ENCODE peak calls at places on chromosomes 6 and 20, in five cellular contexts. I is NCI-H1417, A is Kasumi-1, W is ovary, J is B cell. P is an unnamed sample.

GRCh38 chr20:24017160-24017761 is 28.7 kb upstream of the GGTLC1 start:
- DNase-seq in I (no peak), A (no peak), W (no peak), J (no peak), P (no peak)

GRCh38 chr6:104689551-104690205 is 170.0 kb downstream of the HACE1 start:
- DNase-seq in I (no peak), A (no peak), W (no peak), J (no peak), P (peak)

GRCh38 chr6:165119231-165120020 is 190.0 kb downstream of the C6orf118 start:
- DNase-seq in I (no peak), A (no peak), W (no peak), J (no peak), P (no peak)

GRCh38 chr6:75612434-75612833 is 10.8 kb downstream of the SENP6 start:
- DNase-seq in I (no peak), A (no peak), W (no peak), J (no peak), P (no peak)

GRCh38 chr6:118685823-118686449 is 34.5 kb upstream of the CEP85L start:
- DNase-seq in I (no peak), A (no peak), W (no peak), J (no peak), P (no peak)

GRCh38 chr6:161257778-161258457 is 15.9 kb downstream of the AGPAT4 start:
- DNase-seq in I (no peak), A (no peak), W (no peak), J (no peak), P (peak)

GRCh38 chr20:50371878-50372769 is 138.1 kb upstream of the PTPN1 start:
- DNase-seq in I (peak), A (no peak), W (no peak), J (no peak), P (no peak)

GRCh38 chr20:13263451-13263850 is 42.4 kb downstream of the ISM1 start:
- DNase-seq in I (no peak), A (no peak), W (no peak), J (no peak), P (no peak)

GRCh38 chr20:7866279-7866678 is 74.0 kb downstream of the HAO1 start:
- DNase-seq in I (no peak), A (no peak), W (no peak), J (no peak), P (no peak)

GRCh38 chr6:4240148-4240547 is 104.8 kb upstream of the ECI2 start:
- DNase-seq in I (no peak), A (no peak), W (no peak), J (no peak), P (no peak)

GRCh38 chr20:5808901-5809300 is 58.7 kb downstream of the SHLD1 start:
- DNase-seq in I (no peak), A (no peak), W (no peak), J (no peak), P (no peak)

GRCh38 chr6:29016559-29017427 is 11.7 kb upstream of the ZNF311 start:
- DNase-seq in I (peak), A (peak), W (peak), J (peak), P (peak)

GRCh38 chr20:17822039-17822438 is 122.3 kb downstream of the BANF2 start:
- DNase-seq in I (no peak), A (no peak), W (no peak), J (no peak), P (peak)

GRCh38 chr6:43798688-43799444 is 28.9 kb downstream of the VEGFA start:
- DNase-seq in I (no peak), A (peak), W (no peak), J (no peak), P (peak)

GRCh38 chr6:17470209-17470952 is 77.0 kb downstream of the CAP2 start:
- DNase-seq in I (no peak), A (no peak), W (no peak), J (no peak), P (peak)

GRCh38 chr6:89411269-89412070 is 603 bp downstream of the RRAGD start:
- DNase-seq in I (peak), A (peak), W (peak), J (peak), P (peak)

GRCh38 chr6:10759312-10759839 is 11.8 kb downstream of the TMEM14B start:
- DNase-seq in I (peak), A (peak), W (no peak), J (no peak), P (peak)

GRCh38 chr6:151482290-151482689 is 11.5 kb upstream of the CCDC170 start:
- DNase-seq in I (no peak), A (peak), W (no peak), J (no peak), P (peak)

GRCh38 chr20:5529331-5530142 is 212.8 kb upstream of the PROKR2 start:
- DNase-seq in I (peak), A (peak), W (peak), J (peak), P (peak)

GRCh38 chr20:60921021-60921622 is 330.9 kb upstream of the CDH4 start:
- DNase-seq in I (no peak), A (no peak), W (peak), J (no peak), P (peak)

GRCh38 chr20:45835230-45836224 is 1.9 kb downstream of the SNX21 start:
- DNase-seq in I (no peak), A (no peak), W (no peak), J (no peak), P (peak)

GRCh38 chr20:63702036-63702665 is 5.6 kb downstream of the ARFRP1 start:
- DNase-seq in I (no peak), A (no peak), W (no peak), J (peak), P (no peak)

GRCh38 chr6:156658596-156659316 is 118.4 kb upstream of the ARID1B start:
- DNase-seq in I (no peak), A (no peak), W (no peak), J (no peak), P (no peak)

GRCh38 chr6:63731946-63732735 is 96.5 kb downstream of the PHF3 start:
- DNase-seq in I (no peak), A (no peak), W (no peak), J (no peak), P (peak)

GRCh38 chr6:21529431-21529830 is 64.1 kb upstream of the SOX4 start:
- DNase-seq in I (no peak), A (no peak), W (no peak), J (no peak), P (no peak)

GRCh38 chr6:113338610-113339009 is 518.5 kb upstream of the MARCKS start:
- DNase-seq in I (no peak), A (no peak), W (no peak), J (no peak), P (no peak)

GRCh38 chr6:32815996-32816395 is 806 bp downstream of the HLA-DOB start:
- DNase-seq in I (no peak), A (no peak), W (no peak), J (peak), P (no peak)

P was measured in adipocyte.